ENCODE peak calls at places on chromosome 6, in nine cellular contexts. Z is Peyer's patch, S is GM23248, L is fibroblast of lung, V is K562, H is adrenal gland, B is SK-N-SH, F is thyroid gland, E is psoas muscle. X is an unnamed sample. For H3K27me3, the result is how much of the 10 kb centered on the place peaks cover.

GRCh38 chr6:25250878-25251277 is 28.3 kb upstream of the CARMIL1 start:
- DNase-seq in Z (no peak), S (peak), L (peak), V (no peak), H (no peak), B (no peak), F (no peak), E (no peak), X (no peak)

GRCh38 chr6:105270511-105270910 is 90.7 kb upstream of the POPDC3 start:
- DNase-seq in Z (no peak), S (peak), L (no peak), V (no peak), H (no peak), B (no peak), F (no peak), E (no peak), X (no peak)

GRCh38 chr6:31419842-31420241 is 16.4 kb downstream of the MICA start:
- DNase-seq in Z (no peak), S (no peak), L (no peak), V (peak), H (no peak), B (no peak), F (no peak), E (no peak), X (no peak)

GRCh38 chr6:89268776-89269175 is 46.3 kb downstream of the GABRR2 start:
- DNase-seq in Z (no peak), S (no peak), L (no peak), V (peak), H (no peak), B (no peak), F (no peak), E (no peak), X (no peak)

GRCh38 chr6:52352239-52353008 is 9.5 kb upstream of the PAQR8 start:
- DNase-seq in Z (no peak), S (peak), L (peak), V (peak), H (no peak), B (no peak), F (no peak), E (no peak), X (peak)

GRCh38 chr6:169978615-169979161 is 227.3 kb downstream of the ERMARD start:
- DNase-seq in Z (peak), S (peak), L (no peak), V (no peak), H (no peak), B (no peak), F (no peak), E (no peak), X (no peak)

GRCh38 chr6:8940356-8940755 is 505.0 kb upstream of the SLC35B3 start:
- DNase-seq in Z (no peak), S (no peak), L (no peak), V (no peak), H (no peak), B (no peak), F (no peak), E (no peak), X (no peak)

GRCh38 chr6:109579361-109579760 is 96.3 kb upstream of the ZBTB24 start:
- DNase-seq in Z (no peak), S (peak), L (no peak), V (no peak), H (no peak), B (no peak), F (no peak), E (no peak), X (no peak)

GRCh38 chr6:125868252-125868651 is 77.5 kb downstream of the NCOA7 start:
- DNase-seq in Z (no peak), S (peak), L (no peak), V (no peak), H (no peak), B (no peak), F (no peak), E (no peak), X (no peak)

GRCh38 chr6:3355358-3356055 is 96.8 kb downstream of the PSMG4 start:
- DNase-seq in Z (peak), S (peak), L (no peak), V (peak), H (peak), B (no peak), F (peak), E (peak), X (peak)

GRCh38 chr6:117840541-117840983 is 66.5 kb upstream of the SLC35F1 start:
- DNase-seq in Z (no peak), S (peak), L (peak), V (peak), H (no peak), B (peak), F (no peak), E (no peak), X (no peak)

GRCh38 chr6:19417713-19418112 is 419.5 kb upstream of the ID4 start:
- DNase-seq in Z (no peak), S (peak), L (peak), V (no peak), H (no peak), B (no peak), F (no peak), E (no peak), X (no peak)

GRCh38 chr6:81856872-81857271 is 104.4 kb upstream of the TENT5A start:
- DNase-seq in Z (no peak), S (no peak), L (no peak), V (no peak), H (no peak), B (no peak), F (no peak), E (no peak), X (no peak)

GRCh38 chr6:44829811-44830210 is 442.3 kb downstream of the CDC5L start:
- DNase-seq in Z (no peak), S (no peak), L (no peak), V (no peak), H (no peak), B (no peak), F (no peak), E (no peak), X (no peak)

GRCh38 chr6:11120273-11121005 is 8.9 kb upstream of the ERVFRD-1 start:
- DNase-seq in Z (no peak), S (peak), L (peak), V (no peak), H (no peak), B (no peak), F (no peak), E (no peak), X (no peak)

GRCh38 chr6:85920782-85921181 is 278.1 kb upstream of the SYNCRIP start:
- DNase-seq in Z (no peak), S (no peak), L (no peak), V (no peak), H (no peak), B (no peak), F (peak), E (no peak), X (no peak)

GRCh38 chr6:12266571-12266970 is 23.6 kb upstream of the EDN1 start:
- DNase-seq in Z (no peak), S (peak), L (peak), V (no peak), H (no peak), B (no peak), F (no peak), E (no peak), X (no peak)

GRCh38 chr6:76671751-76672150 is 599.3 kb upstream of the IMPG1 start:
- DNase-seq in Z (no peak), S (no peak), L (no peak), V (no peak), H (no peak), B (no peak), F (no peak), E (no peak), X (no peak)

GRCh38 chr6:5235830-5236229 is 24.9 kb downstream of the LYRM4 start:
- DNase-seq in Z (no peak), S (no peak), L (no peak), V (no peak), H (no peak), B (no peak), F (no peak), E (no peak), X (no peak)

GRCh38 chr6:158595223-158595622 is 35.3 kb downstream of the TMEM181 start:
- DNase-seq in Z (no peak), S (peak), L (no peak), V (no peak), H (no peak), B (peak), F (no peak), E (no peak), X (no peak)

GRCh38 chr6:16633961-16634360 is 127.3 kb downstream of the ATXN1 start:
- DNase-seq in Z (no peak), S (no peak), L (no peak), V (no peak), H (no peak), B (no peak), F (no peak), E (no peak), X (no peak)

GRCh38 chr6:113564401-113565161 is 292.6 kb upstream of the MARCKS start:
- DNase-seq in Z (peak), S (peak), L (peak), V (no peak), H (peak), B (peak), F (peak), E (peak), X (peak)

GRCh38 chr6:16836186-16836981 is 75.1 kb upstream of the ATXN1 start:
- DNase-seq in Z (no peak), S (peak), L (peak), V (no peak), H (no peak), B (no peak), F (no peak), E (no peak), X (no peak)

GRCh38 chr6:158772851-158773371 is 46.3 kb downstream of the EZR start:
- DNase-seq in Z (peak), S (peak), L (peak), V (no peak), H (no peak), B (no peak), F (no peak), E (no peak), X (peak)

GRCh38 chr6:159174263-159174974 is 5.2 kb downstream of the FNDC1 start:
- DNase-seq in Z (peak), S (peak), L (peak), V (peak), H (peak), B (peak), F (peak), E (peak), X (peak)

GRCh38 chr6:130994319-130995097 is 68.5 kb downstream of the EPB41L2 start:
- DNase-seq in Z (no peak), S (no peak), L (no peak), V (peak), H (no peak), B (no peak), F (no peak), E (no peak), X (no peak)

DNA sequence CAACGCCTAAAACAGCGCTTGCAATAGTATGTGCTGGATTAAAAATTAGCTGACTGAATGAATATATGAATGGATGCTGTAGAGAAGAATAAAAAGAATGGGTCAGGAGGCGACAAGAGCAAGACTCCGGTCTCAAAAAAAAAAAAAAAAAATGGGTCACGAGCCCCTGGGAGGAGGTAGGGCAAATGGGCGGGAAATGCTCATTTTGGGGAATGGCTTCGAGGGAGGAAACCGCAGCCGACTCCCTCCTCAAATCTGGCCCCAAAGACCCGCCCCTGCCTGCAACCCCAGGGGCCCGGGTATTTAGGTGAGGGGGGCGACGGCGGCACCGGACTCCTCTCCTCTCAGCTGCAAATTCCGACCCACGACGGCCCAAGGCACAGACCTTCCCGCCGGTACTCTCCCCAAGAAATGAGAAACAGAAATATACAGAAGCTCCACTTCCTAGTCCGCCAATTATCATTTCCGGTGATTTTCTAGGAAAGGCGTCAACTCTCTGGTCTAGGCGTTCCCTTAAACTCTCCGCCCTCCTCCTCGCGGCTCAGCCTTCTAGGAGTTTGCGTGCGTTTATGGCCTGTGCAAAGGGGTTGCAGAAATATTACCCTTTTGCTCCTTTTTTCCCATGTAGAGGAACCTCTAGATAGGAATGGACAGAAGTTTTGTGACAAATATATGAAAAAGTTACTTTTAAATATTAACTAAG is at the start of gene ZNF311:
- DNase-seq in Z (peak), S (peak), L (peak), V (peak), H (peak), B (peak), F (peak), E (peak), X (peak)
- H3K27me3 ChIP-seq in Z (under half), S (under half), L (under half), V (under half), H (under half), B (under half), F (under half), E (under half), X (under half)

DNA sequence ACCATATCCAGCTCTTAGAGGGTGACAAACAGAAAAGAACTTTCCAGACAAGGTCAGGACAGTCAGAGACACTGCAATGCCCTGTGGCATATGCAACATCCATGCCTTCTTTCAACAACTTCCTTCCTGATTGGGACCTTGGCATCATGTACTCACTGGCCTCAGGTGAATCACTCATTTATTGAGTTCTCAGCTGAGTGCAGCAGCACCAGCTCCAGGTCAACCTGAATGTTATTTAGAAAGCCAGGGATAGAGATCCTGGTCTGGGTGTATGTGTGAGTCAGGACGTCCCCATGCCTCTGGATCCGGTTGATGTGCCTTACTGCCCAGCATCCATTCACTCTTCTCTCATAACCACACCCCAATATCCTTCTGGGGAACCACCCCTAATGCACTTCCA is 54.4 kb downstream of the SNRNP48 start:
- DNase-seq in Z (no peak), S (peak), L (no peak), V (no peak), H (no peak), B (no peak), F (no peak), E (no peak), X (peak)
- H3K27me3 ChIP-seq in Z (under half), S (under half), L (under half), V (under half), H (under half), B (under half), F (under half), E (under half), X (under half)

DNA sequence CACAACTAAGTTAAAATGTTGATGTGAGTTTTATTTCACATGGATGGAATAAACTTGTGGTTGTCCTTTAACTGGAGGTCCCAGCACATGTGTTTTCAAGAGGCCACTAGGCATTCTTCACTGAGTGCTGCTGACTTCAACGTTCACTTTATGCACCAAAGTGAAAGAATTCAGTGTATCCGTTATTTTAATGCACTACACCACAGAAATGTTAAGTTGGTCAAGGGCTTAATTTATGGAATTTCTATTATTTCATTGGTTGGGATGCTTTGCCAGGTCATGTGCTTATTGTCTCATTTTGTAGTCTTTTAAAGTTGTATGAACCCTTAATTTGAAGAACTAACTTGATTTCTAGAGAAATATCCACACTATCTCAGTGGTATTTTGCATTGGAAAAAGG is 106.4 kb downstream of the PPP1R14C start:
- DNase-seq in Z (no peak), S (no peak), L (peak), V (no peak), H (no peak), B (no peak), F (no peak), E (no peak), X (no peak)
- H3K27me3 ChIP-seq in Z (under half), S (under half), L (under half), V (under half), H (under half), B (under half), F (under half), E (under half), X (under half)

DNA sequence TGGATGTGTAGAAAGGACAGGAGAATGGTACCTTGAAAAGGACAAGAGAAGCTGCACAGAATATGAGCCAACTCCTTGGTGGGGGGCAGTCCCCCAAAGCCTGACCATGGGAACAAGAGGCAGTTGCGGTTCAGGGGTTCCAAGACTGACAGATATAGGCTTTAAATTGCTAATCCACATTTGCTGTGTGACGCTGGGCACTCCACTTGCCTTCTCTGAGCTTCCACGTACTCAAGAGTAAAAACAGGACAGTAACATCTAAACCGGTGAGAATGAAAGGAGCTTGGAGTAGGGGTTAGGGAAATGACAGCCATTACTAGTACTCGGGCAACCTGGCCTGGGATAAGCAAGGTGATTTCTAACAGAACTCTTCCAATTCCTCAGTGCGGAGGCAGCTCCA is 57.9 kb upstream of the LRFN2 start:
- DNase-seq in Z (no peak), S (no peak), L (no peak), V (no peak), H (no peak), B (no peak), F (no peak), E (no peak), X (no peak)
- H3K27me3 ChIP-seq in Z (under half), S (under half), L (under half), V (under half), H (under half), B (under half), F (under half), E (under half), X (under half)

X was measured in transverse colon.